ENCODE peak calls at places on chromosomes 11 and 22, in nine cellular contexts. F, P, Y, L, G, A, Z, N and C are unnamed samples.

GRCh38 chr11:26947379-26947844 is 46.5 kb upstream of the FIBIN start:
- DNase-seq in P (no peak), A (peak; percentile 55), N (no peak), L (no peak), Y (no peak), G (peak; percentile 99), F (peak; percentile 99), Z (no peak), C (no peak)

GRCh38 chr11:35135222-35135621 is 3.7 kb upstream of the CD44 start:
- DNase-seq in N (no peak), F (no peak), Z (no peak), A (no peak), G (peak; percentile 85), P (no peak), L (no peak), Y (no peak), C (no peak)

GRCh38 chr22:49140921-49141680 is 686.6 kb downstream of the BRD1 start:
- DNase-seq in N (no peak), G (no peak), P (no peak), A (no peak), Z (no peak), Y (no peak), F (no peak), L (no peak), C (no peak)

GRCh38 chr11:94757037-94757681 is 11.0 kb upstream of the AMOTL1 start:
- DNase-seq in P (no peak), Z (no peak), N (no peak), F (no peak), Y (no peak), L (no peak), G (no peak), A (no peak), C (no peak)

GRCh38 chr11:10908215-10908990 is 50.5 kb upstream of the ZBED5 start:
- DNase-seq in P (peak; percentile 48), N (no peak), Z (no peak), F (peak; percentile 91), G (peak; percentile 88), A (no peak), L (no peak), Y (no peak), C (no peak)

GRCh38 chr22:30523646-30524489 is 18.4 kb upstream of the SEC14L4 start:
- DNase-seq in A (no peak), N (no peak), Y (no peak), Z (no peak), P (no peak), F (no peak), G (no peak), L (no peak), C (no peak)

GRCh38 chr11:102276302-102277182 is 40.7 kb upstream of the BIRC3 start:
- DNase-seq in L (no peak), G (peak; percentile 59), N (no peak), F (peak; percentile 46), Y (no peak), Z (no peak), P (no peak), A (no peak), C (no peak)

GRCh38 chr11:116929393-116930090 is 92.1 kb upstream of the APOA1 start:
- DNase-seq in G (peak; percentile 40), P (no peak), A (no peak), L (no peak), N (no peak), F (no peak), Y (no peak), Z (no peak), C (no peak)

GRCh38 chr11:32852142-32852541 is 22.4 kb downstream of the PRRG4 start:
- DNase-seq in F (peak; percentile 45), N (no peak), P (no peak), Z (no peak), L (no peak), G (peak; percentile 30), A (no peak), Y (no peak), C (peak; percentile 25)

GRCh38 chr11:83819936-83820549 is 533.9 kb upstream of the CCDC90B start:
- DNase-seq in P (peak; percentile 41), Z (no peak), A (no peak), F (peak; percentile 78), L (peak; percentile 15), N (peak; percentile 54), Y (no peak), G (peak; percentile 84), C (no peak)

GRCh38 chr11:74015919-74016684 is 7.2 kb upstream of the UCP3 start:
- DNase-seq in Y (no peak), P (no peak), A (no peak), Z (no peak), L (no peak), G (no peak), N (no peak), F (no peak), C (no peak)

GRCh38 chr11:134453441-134453840 is 41.4 kb upstream of the B3GAT1 start:
- DNase-seq in L (no peak), P (no peak), Y (no peak), Z (no peak), F (no peak), A (no peak), G (no peak), N (no peak), C (no peak)

GRCh38 chr22:43945632-43946390 is 9.4 kb upstream of the SAMM50 start:
- DNase-seq in Z (peak; percentile 44), P (peak; percentile 76), Y (peak; percentile 44), N (peak; percentile 17), F (peak; percentile 20), A (no peak), L (no peak), G (peak; percentile 75), C (no peak)

GRCh38 chr22:40855960-40856512 is 403 bp downstream of the ST13 start:
- DNase-seq in A (no peak), F (no peak), P (peak; percentile 10), Z (no peak), G (peak; percentile 46), Y (no peak), N (no peak), L (peak; percentile 3), C (no peak)

GRCh38 chr11:126303623-126304456 is at the start of gene DCPS:
- DNase-seq in P (peak; percentile 88), Y (peak; percentile 68), A (peak; percentile 89), G (peak; percentile 93), L (peak; percentile 88), Z (peak; percentile 78), N (peak; percentile 52), F (peak; percentile 69), C (peak; percentile 35)

GRCh38 chr11:103031834-103032233 is 60.1 kb downstream of the DCUN1D5 start:
- DNase-seq in Z (no peak), G (no peak), P (no peak), A (no peak), N (no peak), F (no peak), L (no peak), Y (no peak), C (no peak)

GRCh38 chr11:23539556-23539955 is 679.3 kb upstream of the CCDC179 start:
- DNase-seq in F (peak; percentile 23), L (no peak), N (no peak), G (no peak), Y (no peak), P (no peak), Z (no peak), A (no peak), C (no peak)

GRCh38 chr11:65277878-65278277 is 16.1 kb downstream of the POLA2 start:
- DNase-seq in P (no peak), Z (no peak), L (no peak), N (no peak), F (no peak), G (no peak), Y (no peak), A (no peak), C (no peak)

GRCh38 chr11:117704416-117705150 is 92.4 kb downstream of the DSCAML1 start:
- DNase-seq in P (no peak), L (peak; percentile 50), A (no peak), Y (no peak), F (no peak), Z (no peak), G (no peak), N (no peak), C (no peak)